ENCODE peak calls at places on chromosomes 1 and 21, in four cellular contexts. G, F, B and V are unnamed samples.

GRCh38 chr1:2968471-2968881 is 52.8 kb upstream of the ACTRT2 start:
- DNase-seq in G (no peak), F (no peak), B (no peak), V (no peak)

GRCh38 chr1:214670098-214670497 is 67.1 kb downstream of the CENPF start:
- DNase-seq in G (no peak), F (no peak), B (no peak), V (peak; percentile 65)

GRCh38 chr1:91687452-91687851 is 186.8 kb downstream of the CDC7 start:
- DNase-seq in G (no peak), F (no peak), B (no peak), V (no peak)

GRCh38 chr1:63454269-63454668 is 68.8 kb downstream of the ITGB3BP start:
- DNase-seq in G (peak; percentile 10), F (no peak), B (no peak), V (peak; percentile 43)

GRCh38 chr1:223551610-223552009 is 113.9 kb downstream of the CAPN8 start:
- DNase-seq in G (no peak), F (no peak), B (no peak), V (peak; percentile 15)

GRCh38 chr1:95635820-95636219 is 401.8 kb downstream of the RWDD3 start:
- DNase-seq in G (no peak), F (no peak), B (no peak), V (no peak)

GRCh38 chr1:110390692-110391232 is at the start of gene SLC16A4:
- DNase-seq in G (no peak), F (no peak), B (no peak), V (peak; percentile 81)

GRCh38 chr1:245277276-245277675 is 122.5 kb downstream of the KIF26B start:
- DNase-seq in G (peak; percentile 9), F (no peak), B (peak; percentile 60), V (no peak)

GRCh38 chr1:46457178-46457577 is 32.5 kb upstream of the DMBX1 start:
- DNase-seq in G (no peak), F (no peak), B (no peak), V (no peak)

GRCh38 chr21:36487641-36488307 is 7.9 kb upstream of the CLDN14 start:
- DNase-seq in G (no peak), F (no peak), B (no peak), V (peak; percentile 64)

GRCh38 chr1:205492201-205492667 is 12.2 kb upstream of the CDK18 start:
- DNase-seq in G (no peak), F (no peak), B (no peak), V (no peak)
- TF ChIP-seq CHD1 in G (no peak), F (no peak), B (no peak), V (no peak)

GRCh38 chr1:82978461-82979324 is 1020.2 kb downstream of the TTLL7 start:
- DNase-seq in G (no peak), F (no peak), B (no peak), V (no peak)

DNA sequence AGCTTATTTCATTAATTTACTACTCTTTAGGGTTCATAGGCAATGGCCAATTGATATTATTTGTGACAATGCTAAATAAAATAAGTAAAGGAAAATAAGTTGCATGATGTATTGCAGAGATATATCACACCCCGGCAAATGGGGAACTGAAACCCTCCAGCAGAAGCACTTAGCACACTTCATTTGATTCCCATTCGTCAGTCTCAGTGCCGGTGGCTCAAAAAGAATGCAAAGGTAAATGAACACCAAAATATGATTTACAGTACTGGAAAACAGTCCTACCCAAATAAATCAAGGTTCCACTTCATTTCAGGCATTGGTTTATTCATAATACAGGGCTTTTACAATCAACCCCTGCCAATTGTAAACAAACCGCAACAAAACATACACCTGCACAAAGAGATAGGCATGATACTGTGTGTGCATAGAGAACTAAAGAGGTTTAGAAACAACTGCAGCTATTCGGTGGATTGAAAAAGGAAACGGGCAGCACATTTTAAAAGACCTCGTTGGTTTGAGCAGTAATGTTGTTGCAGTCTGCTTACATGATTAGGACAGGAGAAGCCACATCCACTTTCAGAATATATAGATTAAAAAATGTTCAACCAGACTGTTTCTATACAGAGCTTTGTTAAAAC is 1019.2 kb downstream of the TTLL7 start:
- DNase-seq in G (no peak), F (no peak), B (no peak), V (no peak)
- H3K4me2 ChIP-seq in G (no peak overlapping the region), F (peak overlapping the region; percentile 55), B (peak overlapping the region; percentile 58), V (no peak overlapping the region)

GRCh38 chr1:237293804-237294203 is 251.8 kb downstream of the RYR2 start:
- DNase-seq in G (no peak), F (no peak), B (no peak), V (no peak)

GRCh38 chr1:237282266-237282783 is 240.3 kb downstream of the RYR2 start:
- DNase-seq in G (no peak), F (no peak), B (no peak), V (no peak)

GRCh38 chr1:237287876-237288517 is 246.0 kb downstream of the RYR2 start:
- DNase-seq in G (no peak), F (no peak), B (no peak), V (no peak)
- TF ChIP-seq CHD1 in G (no peak), F (no peak), B (no peak), V (no peak)

DNA sequence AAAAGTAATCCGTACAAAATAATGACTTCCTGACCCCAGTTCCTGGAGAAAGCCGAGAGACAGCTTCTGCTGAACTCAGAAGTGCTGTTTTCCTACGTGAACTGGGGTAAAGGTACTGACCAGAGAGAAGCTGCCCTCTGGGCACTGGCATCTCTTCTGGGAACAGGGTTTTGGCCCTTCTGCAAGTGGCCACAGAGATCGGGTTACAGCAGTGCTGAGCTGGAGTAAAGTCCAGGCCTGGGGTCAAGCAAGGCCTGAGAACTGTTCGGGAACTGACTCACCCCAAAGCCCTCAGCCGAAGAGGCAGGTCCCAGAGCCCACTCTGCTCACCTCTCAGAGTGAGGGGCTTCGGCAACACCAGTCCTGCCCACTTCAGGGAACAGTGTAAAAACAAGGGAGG is 177.2 kb upstream of the RUNX1 start:
- DNase-seq in G (no peak), F (no peak), B (no peak), V (peak; percentile 75)
- H3K4me2 ChIP-seq in G (no peak overlapping the region), F (no peak overlapping the region), B (no peak overlapping the region), V (peak overlapping the region; percentile 34)

GRCh38 chr1:232452137-232452536 is 177.8 kb downstream of the SIPA1L2 start:
- DNase-seq in G (no peak), F (no peak), B (no peak), V (no peak)
- TF ChIP-seq CHD1 in G (no peak), F (no peak), B (no peak), V (no peak)

GRCh38 chr1:10973552-10973951 is 38.9 kb upstream of the TARDBP start:
- DNase-seq in G (no peak), F (no peak), B (peak; percentile 61), V (no peak)
- H3K4me2 ChIP-seq in G (no peak overlapping the region), F (no peak overlapping the region), B (no peak overlapping the region), V (no peak overlapping the region)

DNA sequence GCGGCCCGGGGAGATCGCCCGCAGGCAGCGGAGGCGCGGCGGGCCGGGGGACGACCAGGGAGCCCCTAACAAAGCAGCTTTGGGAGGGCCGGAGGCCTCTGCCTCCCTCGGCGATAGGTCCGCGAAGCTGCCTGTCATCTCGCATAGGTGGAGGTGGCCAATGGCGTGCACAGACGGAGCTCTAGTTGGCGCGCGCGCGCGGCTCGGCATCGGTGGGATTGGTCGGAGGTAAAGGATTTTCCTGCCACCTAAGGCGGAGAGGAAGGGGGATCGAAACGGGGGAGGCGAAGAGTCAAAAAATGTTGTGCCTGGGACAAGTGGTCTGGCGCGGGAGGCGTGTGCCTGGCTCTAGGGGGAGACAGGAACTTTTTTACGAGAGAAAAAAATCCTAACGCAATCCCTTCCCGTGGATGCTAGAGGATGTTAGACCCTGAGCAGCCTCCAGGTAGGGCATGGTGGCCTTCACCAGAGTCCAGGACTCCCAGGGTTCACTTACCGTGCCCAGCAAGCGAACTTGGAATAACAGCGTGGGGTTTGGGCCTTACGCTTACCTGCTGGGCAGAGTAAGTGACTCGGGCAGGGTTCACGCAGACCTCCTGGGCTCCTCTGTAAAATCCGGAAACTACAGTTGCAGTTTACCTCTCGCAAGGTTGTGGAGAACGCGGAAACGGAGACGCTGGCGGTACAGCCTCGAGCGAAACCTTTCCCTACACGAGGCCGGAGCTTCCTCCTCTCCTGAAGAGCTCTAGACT is 99.9 kb upstream of the SOD1 start:
- DNase-seq in G (no peak), F (peak; percentile 57), B (peak; percentile 99), V (peak; percentile 83)
- TF ChIP-seq CHD1 in G (no peak), F (no peak), B (no peak), V (no peak)

DNA sequence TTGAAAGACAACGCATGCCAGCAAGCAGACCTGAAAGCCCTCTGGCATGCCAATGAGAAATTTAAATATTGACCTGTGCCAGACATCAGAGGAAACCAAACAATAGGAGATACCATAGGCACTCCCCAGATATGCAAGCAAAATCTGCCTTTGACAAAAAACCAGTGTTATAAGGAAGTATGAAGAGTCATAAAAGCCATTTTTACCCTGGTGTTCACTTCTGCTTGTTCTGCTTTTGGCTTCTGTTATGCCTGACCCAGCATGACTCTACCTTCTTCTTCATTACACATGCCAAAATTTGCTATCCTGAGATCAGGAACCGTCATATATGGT is 26.4 kb downstream of the NPHS2 start:
- DNase-seq in G (no peak), F (no peak), B (no peak), V (no peak)
- H3K4me2 ChIP-seq in G (no peak overlapping the region), F (no peak overlapping the region), B (no peak overlapping the region), V (no peak overlapping the region)

DNA sequence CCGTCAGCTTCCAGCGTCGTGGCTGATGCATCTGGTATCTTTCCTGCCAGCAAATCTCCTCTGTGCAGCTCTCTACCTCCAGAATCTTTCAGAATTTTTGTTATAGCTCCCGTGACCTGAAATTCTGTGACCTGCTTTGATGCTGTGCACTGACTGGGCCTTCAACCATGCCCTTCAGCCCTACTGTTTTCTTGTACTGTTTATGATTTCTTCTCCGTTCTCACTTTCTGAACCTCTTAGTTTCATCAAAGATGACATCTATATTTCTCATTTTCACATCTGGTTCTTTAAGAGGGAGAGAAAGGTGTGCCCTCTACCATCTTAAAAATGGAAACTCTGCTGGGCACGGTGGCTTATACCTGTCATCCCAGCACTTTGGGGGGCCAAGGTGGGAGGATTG is 5.7 kb downstream of the PRDM15 start:
- DNase-seq in G (no peak), F (no peak), B (no peak), V (no peak)
- TF ChIP-seq CHD1 in G (no peak), F (no peak), B (no peak), V (no peak)